ENCODE peak calls at places on chromosomes 3 and 15, in four cellular contexts. One of them, this sample, is unnamed.

GRCh38 chr3:156987946-156988345 is 161.8 kb downstream of the LEKR1 start:
- DNase-seq in A549: no peak
- DNase-seq in ovary: no peak
- DNase-seq in body of pancreas: no peak
- DNase-seq in this sample: no peak

GRCh38 chr3:196284396-196284795 is 3.1 kb downstream of the PCYT1A start:
- DNase-seq in ovary: no peak
- DNase-seq in A549: no peak
- DNase-seq in body of pancreas: no peak
- DNase-seq in this sample: no peak

GRCh38 chr3:43288850-43289249 is 2.5 kb downstream of the SNRK start:
- DNase-seq in A549: no peak
- DNase-seq in body of pancreas: no peak
- DNase-seq in ovary: no peak
- DNase-seq in this sample: no peak

GRCh38 chr15:45777781-45778180 is 143.0 kb downstream of the SQOR start:
- DNase-seq in ovary: no peak
- DNase-seq in body of pancreas: no peak
- DNase-seq in A549: no peak
- DNase-seq in this sample: no peak

GRCh38 chr3:188776447-188776846 is 395.3 kb upstream of the TPRG1 start:
- DNase-seq in A549: no peak
- DNase-seq in ovary: no peak
- DNase-seq in body of pancreas: no peak
- DNase-seq in this sample: no peak

GRCh38 chr15:58401276-58401675 is 30.5 kb upstream of the LIPC start:
- DNase-seq in A549: no peak
- DNase-seq in ovary: no peak
- DNase-seq in body of pancreas: no peak
- DNase-seq in this sample: no peak

GRCh38 chr3:149659173-149659468 is 1.3 kb upstream of the WWTR1 start:
- DNase-seq in A549: no peak
- DNase-seq in ovary: no peak
- DNase-seq in body of pancreas: no peak
- DNase-seq in this sample: no peak

GRCh38 chr15:91271565-91272153 is 171.6 kb downstream of the SV2B start:
- DNase-seq in ovary: peak; percentile 41
- DNase-seq in A549: peak; percentile 51
- DNase-seq in body of pancreas: peak; percentile 53
- DNase-seq in this sample: no peak

GRCh38 chr15:46894644-46895043 is 822.7 kb upstream of the SEMA6D start:
- DNase-seq in body of pancreas: no peak
- DNase-seq in ovary: no peak
- DNase-seq in A549: no peak
- DNase-seq in this sample: no peak

GRCh38 chr15:60128000-60128376 is 123.9 kb downstream of the FOXB1 start:
- DNase-seq in body of pancreas: no peak
- DNase-seq in ovary: peak; percentile 22
- DNase-seq in A549: no peak
- DNase-seq in this sample: no peak

GRCh38 chr15:36802861-36803531 is 223.6 kb downstream of the CDIN1 start:
- DNase-seq in ovary: no peak
- DNase-seq in A549: no peak
- DNase-seq in body of pancreas: no peak
- DNase-seq in this sample: no peak

GRCh38 chr3:148023994-148024393 is 614.8 kb downstream of the ZIC1 start:
- DNase-seq in ovary: no peak
- DNase-seq in body of pancreas: no peak
- DNase-seq in A549: no peak
- DNase-seq in this sample: no peak

GRCh38 chr3:48400824-48401433 is 28.9 kb downstream of the FBXW12 start:
- DNase-seq in A549: peak; percentile 67
- DNase-seq in body of pancreas: peak; percentile 75
- DNase-seq in ovary: peak; percentile 64
- DNase-seq in this sample: peak; percentile 77

GRCh38 chr15:57821826-57822225 is 115.3 kb downstream of the POLR2M start:
- DNase-seq in body of pancreas: no peak
- DNase-seq in A549: no peak
- DNase-seq in ovary: no peak
- DNase-seq in this sample: no peak

GRCh38 chr3:130515755-130516154 is 1.2 kb upstream of the COL6A6 start:
- DNase-seq in body of pancreas: no peak
- DNase-seq in A549: no peak
- DNase-seq in ovary: no peak
- DNase-seq in this sample: no peak

GRCh38 chr3:32506466-32506865 is 3.8 kb upstream of the CMTM6 start:
- DNase-seq in body of pancreas: no peak
- DNase-seq in A549: no peak
- DNase-seq in ovary: no peak
- DNase-seq in this sample: no peak

GRCh38 chr3:70090322-70090913 is 90.9 kb downstream of the SAMMSON start:
- DNase-seq in ovary: no peak
- DNase-seq in A549: peak; percentile 31
- DNase-seq in body of pancreas: no peak
- DNase-seq in this sample: no peak

GRCh38 chr3:112855883-112856282 is 9.2 kb upstream of the CD200R1L start:
- DNase-seq in A549: no peak
- DNase-seq in ovary: no peak
- DNase-seq in body of pancreas: no peak
- DNase-seq in this sample: no peak

GRCh38 chr3:118882353-118882947 is 152.2 kb downstream of the IGSF11 start:
- DNase-seq in body of pancreas: peak; percentile 79
- DNase-seq in A549: peak; percentile 38
- DNase-seq in ovary: peak; percentile 79
- DNase-seq in this sample: no peak

GRCh38 chr3:11810276-11810675 is 36.4 kb downstream of the TAMM41 start:
- DNase-seq in ovary: no peak
- DNase-seq in A549: no peak
- DNase-seq in body of pancreas: no peak
- DNase-seq in this sample: no peak

GRCh38 chr3:143674100-143674968 is 173.9 kb downstream of the SLC9A9 start:
- DNase-seq in A549: peak; percentile 56
- DNase-seq in body of pancreas: peak; percentile 58
- DNase-seq in ovary: peak; percentile 63
- DNase-seq in this sample: peak; percentile 91

GRCh38 chr15:100192092-100192695 is 149.6 kb downstream of the ADAMTS17 start:
- DNase-seq in body of pancreas: no peak
- DNase-seq in A549: no peak
- DNase-seq in ovary: no peak
- DNase-seq in this sample: peak; percentile 41

GRCh38 chr3:29759021-29759359 is 478.1 kb downstream of the RBMS3 start:
- DNase-seq in body of pancreas: peak; percentile 38
- DNase-seq in ovary: no peak
- DNase-seq in A549: no peak
- DNase-seq in this sample: no peak

GRCh38 chr3:72310028-72310987 is 525.4 kb upstream of the PROK2 start:
- DNase-seq in body of pancreas: peak; percentile 37
- DNase-seq in ovary: no peak
- DNase-seq in A549: no peak
- DNase-seq in this sample: peak; percentile 92

GRCh38 chr3:143442761-143443477 is 323.3 kb downstream of the CHST2 start:
- DNase-seq in ovary: no peak
- DNase-seq in A549: no peak
- DNase-seq in body of pancreas: no peak
- DNase-seq in this sample: no peak

GRCh38 chr3:29804044-29804443 is 523.2 kb downstream of the RBMS3 start:
- DNase-seq in body of pancreas: no peak
- DNase-seq in ovary: no peak
- DNase-seq in A549: no peak
- DNase-seq in this sample: no peak

GRCh38 chr3:123661973-123662372 is 77.1 kb upstream of the HACD2 start:
- DNase-seq in ovary: no peak
- DNase-seq in A549: no peak
- DNase-seq in body of pancreas: no peak
- DNase-seq in this sample: no peak

GRCh38 chr3:187098925-187099512 is 40.3 kb downstream of the RPL39L start:
- DNase-seq in body of pancreas: no peak
- DNase-seq in ovary: no peak
- DNase-seq in A549: no peak
- DNase-seq in this sample: no peak

GRCh38 chr3:106365061-106365691 is 496.4 kb upstream of the CBLB start:
- DNase-seq in ovary: no peak
- DNase-seq in A549: no peak
- DNase-seq in body of pancreas: no peak
- DNase-seq in this sample: no peak

GRCh38 chr3:121720163-121720562 is 29.4 kb downstream of the GOLGB1 start:
- DNase-seq in A549: no peak
- DNase-seq in ovary: no peak
- DNase-seq in body of pancreas: no peak
- DNase-seq in this sample: no peak

GRCh38 chr3:159191454-159191853 is 389.6 kb downstream of the MFSD1 start:
- DNase-seq in A549: peak; percentile 5
- DNase-seq in ovary: no peak
- DNase-seq in body of pancreas: no peak
- DNase-seq in this sample: no peak

DNA sequence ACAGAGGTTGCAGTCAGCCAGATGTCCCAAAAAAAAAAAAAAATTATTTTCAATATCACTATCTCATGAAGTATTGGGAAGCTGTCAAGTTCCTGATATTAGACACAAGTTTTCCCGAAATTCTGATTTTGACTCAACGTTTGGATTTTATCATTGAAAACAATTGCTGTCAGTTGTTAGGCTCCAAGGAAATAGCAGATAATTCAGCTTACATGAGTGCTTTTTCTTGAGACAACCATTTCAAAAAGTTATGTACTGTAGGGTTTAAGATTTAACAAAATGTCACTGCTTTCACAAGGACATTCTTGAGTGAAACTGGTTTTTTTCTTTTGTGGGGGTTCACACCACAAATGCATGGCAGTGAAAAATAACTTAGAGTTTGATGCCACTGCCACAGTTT is 9.3 kb upstream of the SETD5 start:
- DNase-seq in ovary: no peak
- DNase-seq in A549: no peak
- DNase-seq in body of pancreas: no peak
- DNase-seq in this sample: no peak
- TF ChIP-seq POLR2A in ovary: no peak
- TF ChIP-seq POLR2A in A549: no peak
- TF ChIP-seq POLR2A in body of pancreas: no peak
- TF ChIP-seq POLR2A in this sample: no peak

DNA sequence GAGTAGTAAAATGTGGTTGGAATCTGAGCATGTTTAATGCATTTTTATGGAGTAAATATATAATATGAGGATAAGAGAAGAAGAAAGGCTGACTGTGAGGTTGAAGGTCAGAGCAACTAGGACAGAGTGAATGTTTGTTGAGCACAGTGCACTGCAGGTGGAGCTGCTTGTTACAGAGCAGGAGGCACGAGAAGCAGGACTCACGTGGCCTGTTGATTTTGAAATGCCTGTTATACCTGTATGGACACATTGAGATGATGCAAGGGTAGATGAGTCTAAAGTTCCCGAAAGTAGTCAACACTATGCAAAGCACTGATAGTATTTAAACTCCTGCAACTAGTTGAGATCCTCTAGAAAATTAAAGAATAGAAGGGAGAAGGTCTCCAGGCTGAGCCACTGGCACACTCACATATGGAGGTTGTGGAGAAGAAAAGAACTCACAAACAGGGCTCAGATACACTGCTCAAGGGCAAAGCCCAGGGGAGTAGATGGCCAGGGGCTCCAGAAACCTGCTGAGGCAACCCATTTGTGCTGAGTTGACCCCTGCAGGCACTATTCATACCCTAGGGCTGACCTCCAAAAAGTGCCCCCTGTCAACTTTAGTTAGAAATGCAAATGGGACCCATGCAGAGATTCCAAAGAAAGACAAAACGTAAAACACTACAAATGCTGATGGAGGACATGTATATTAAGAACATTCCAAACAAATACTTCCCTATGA is 541.5 kb downstream of the GABRG3 start:
- DNase-seq in body of pancreas: no peak
- DNase-seq in ovary: no peak
- DNase-seq in A549: no peak
- DNase-seq in this sample: no peak
- H3K9me3 ChIP-seq in body of pancreas: no peaks in the 10 kb centered on the region
- H3K9me3 ChIP-seq in ovary: no peaks in the 10 kb centered on the region
- H3K9me3 ChIP-seq in A549: peaks cover 25% of the 10 kb centered on the region
- H3K9me3 ChIP-seq in this sample: peaks cover 22% of the 10 kb centered on the region

DNA sequence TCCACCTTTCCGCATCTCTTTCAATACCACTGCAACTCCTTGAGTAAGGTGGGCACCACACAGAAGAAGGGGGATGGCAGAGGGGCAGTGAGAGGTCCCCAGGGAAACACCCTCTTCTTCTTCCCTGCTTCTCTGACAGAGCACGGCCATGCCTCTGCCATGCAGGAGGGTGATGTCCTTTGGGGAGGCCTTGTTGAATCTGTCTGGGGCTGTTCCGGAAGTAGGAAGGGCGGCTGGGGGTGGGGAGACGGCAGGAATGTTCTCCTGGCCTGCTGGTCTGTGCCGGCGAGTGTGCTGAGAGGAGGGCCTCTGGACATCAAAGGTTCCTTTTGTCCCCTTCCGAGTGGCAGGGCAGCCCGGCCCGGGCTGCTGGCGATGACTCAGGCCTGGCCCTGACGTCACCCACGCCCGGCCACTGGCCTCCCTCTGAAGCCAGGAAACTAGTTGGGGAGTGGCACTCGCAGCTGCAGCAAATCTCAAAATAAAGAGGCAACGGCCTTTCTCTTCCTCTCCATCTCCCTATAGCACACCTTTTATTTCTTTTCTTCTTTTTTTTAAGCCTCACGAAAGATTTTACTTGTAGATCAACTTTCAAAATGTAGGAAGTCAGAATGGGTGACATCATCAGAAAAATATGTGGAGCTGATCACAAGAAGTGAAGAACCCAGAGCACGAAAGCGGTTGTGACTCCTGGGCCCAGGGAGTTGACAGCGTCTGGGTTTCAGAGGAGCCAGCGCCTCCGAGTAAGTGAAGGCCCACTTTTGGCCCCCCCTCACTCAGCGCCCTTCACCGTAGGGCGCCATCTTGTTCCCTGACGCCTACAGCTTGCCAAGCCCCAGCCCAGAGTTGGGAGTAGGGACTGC is at the start of gene ZBTB38:
- DNase-seq in A549: peak; percentile 95
- DNase-seq in body of pancreas: peak; percentile 90
- DNase-seq in ovary: peak; percentile 89
- DNase-seq in this sample: peak; percentile 87
- TF ChIP-seq POLR2A in A549: peak; percentile 34
- TF ChIP-seq POLR2A in body of pancreas: peak; percentile 65
- TF ChIP-seq POLR2A in ovary: peak; percentile 57
- TF ChIP-seq POLR2A in this sample: no peak

DNA sequence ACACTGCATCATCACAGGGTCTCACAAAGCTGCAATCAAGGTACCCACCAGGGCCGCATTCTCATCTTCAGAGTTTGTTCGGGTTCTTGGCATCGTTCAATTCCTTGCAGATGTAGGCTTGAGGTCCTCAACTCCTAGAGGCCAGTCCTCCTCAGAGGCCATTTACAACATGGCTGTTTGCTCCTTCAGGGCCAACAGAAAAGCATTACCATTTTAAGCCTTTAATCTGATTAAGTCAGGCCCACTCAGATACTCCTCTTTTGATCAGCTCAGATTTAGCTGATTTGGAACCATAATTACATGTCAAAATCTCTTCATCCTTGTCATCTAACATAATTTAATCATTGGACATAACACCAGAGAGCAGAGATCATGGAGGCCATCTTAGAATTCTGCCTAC is 55.4 kb downstream of the BFSP2 start:
- DNase-seq in A549: no peak
- DNase-seq in body of pancreas: no peak
- DNase-seq in ovary: no peak
- DNase-seq in this sample: no peak
- H3K9me3 ChIP-seq in A549: no peaks in the 10 kb centered on the region
- H3K9me3 ChIP-seq in body of pancreas: no peaks in the 10 kb centered on the region
- H3K9me3 ChIP-seq in ovary: no peaks in the 10 kb centered on the region
- H3K9me3 ChIP-seq in this sample: no peaks in the 10 kb centered on the region

This sample was measured in spleen.